ENCODE peak calls at places on chromosomes 11 and 22, in five cellular contexts. O is hippocampal formation; C is GM03348; Z is stimulated activated CD4-positive, alpha-beta T cell treated with anti-CD3 and anti-CD28 coated beads, Interleukin-2, amount 100 ng/mL, for 24 hours; W is AG08395. H is an unnamed sample.

GRCh38 chr22:29225422-29226090 is 19.9 kb downstream of the EMID1 start:
- DNase-seq in Z (no peak), O (no peak), C (peak; percentile 67), W (peak; percentile 50), H (no peak)

GRCh38 chr11:8947230-8947943 is 4.6 kb upstream of the ASCL3 start:
- DNase-seq in C (no peak), O (no peak), Z (no peak), W (no peak), H (no peak)

GRCh38 chr11:41307371-41308080 is 151.9 kb downstream of the LRRC4C start:
- DNase-seq in O (no peak), Z (no peak), W (no peak), C (no peak), H (no peak)

GRCh38 chr11:62644220-62644619 is 2.2 kb downstream of the GANAB start:
- DNase-seq in W (no peak), Z (no peak), O (no peak), C (no peak), H (no peak)

GRCh38 chr11:102676086-102676485 is 29.5 kb downstream of the MMP27 start:
- DNase-seq in W (no peak), C (no peak), O (no peak), Z (no peak), H (no peak)

GRCh38 chr11:37512156-37512780 is 914.2 kb upstream of the RAG2 start:
- DNase-seq in W (no peak), Z (no peak), O (no peak), C (no peak), H (no peak)

GRCh38 chr11:130427581-130428211 is 713 bp downstream of the ADAMTS8 start:
- DNase-seq in Z (no peak), O (no peak), C (peak; percentile 38), W (no peak), H (peak; percentile 47)

GRCh38 chr22:47129902-47130301 is 367.5 kb downstream of the TBC1D22A start:
- DNase-seq in W (no peak), O (no peak), C (no peak), Z (no peak), H (no peak)

GRCh38 chr11:72160319-72160718 is 24.8 kb downstream of the FOLR3 start:
- DNase-seq in O (no peak), C (no peak), W (no peak), Z (no peak), H (no peak)

GRCh38 chr11:71222318-71223080 is 29.9 kb downstream of the SHANK2 start:
- DNase-seq in O (no peak), Z (no peak), C (no peak), W (no peak), H (no peak)

GRCh38 chr11:76629853-76630599 is 40.5 kb downstream of the LRRC32 start:
- DNase-seq in O (no peak), C (peak; percentile 33), Z (no peak), W (peak; percentile 64), H (no peak)

GRCh38 chr11:2528301-2529050 is 83.7 kb downstream of the KCNQ1 start:
- DNase-seq in W (no peak), C (no peak), O (no peak), Z (no peak), H (no peak)

GRCh38 chr11:26073646-26074045 is 258.3 kb upstream of the ANO3 start:
- DNase-seq in O (no peak), C (no peak), W (no peak), Z (no peak), H (no peak)

GRCh38 chr11:95200781-95201457 is 30.1 kb downstream of the SESN3 start:
- DNase-seq in O (no peak), W (no peak), C (no peak), Z (no peak), H (no peak)

GRCh38 chr22:49621601-49622210 is 206.0 kb downstream of the BRD1 start:
- DNase-seq in W (no peak), O (no peak), Z (no peak), C (no peak), H (no peak)

GRCh38 chr11:57314221-57314973 is 10.4 kb downstream of the TNKS1BP1 start:
- DNase-seq in C (no peak), O (no peak), Z (no peak), W (no peak), H (no peak)

GRCh38 chr11:131025020-131025419 is 108.7 kb upstream of the SNX19 start:
- DNase-seq in W (peak; percentile 52), O (peak; percentile 18), Z (no peak), C (peak; percentile 75), H (no peak)